ENCODE peak calls at places on chromosomes 12 and 14, in nine cellular contexts. T, N, U, C, Q, F, E, J and D are unnamed samples.

GRCh38 chr14:104685216-104685997 is 4.0 kb upstream of the INF2 start:
- DNase-seq in C (no peak), J (peak), F (peak), U (no peak), N (no peak), Q (no peak), T (no peak), E (no peak), D (no peak)

GRCh38 chr12:76260390-76260748 is 87.8 kb downstream of the BBS10 start:
- DNase-seq in E (no peak), N (peak), J (no peak), Q (no peak), U (no peak), T (no peak), C (no peak), F (no peak), D (no peak)

GRCh38 chr12:50127546-50127945 is 15.5 kb downstream of the COX14 start:
- DNase-seq in F (no peak), E (no peak), Q (no peak), U (no peak), T (no peak), N (no peak), J (no peak), C (no peak), D (no peak)

GRCh38 chr12:1801285-1801975 is 18.9 kb upstream of the LRTM2 start:
- DNase-seq in N (no peak), Q (no peak), J (no peak), U (no peak), E (no peak), T (no peak), F (no peak), C (no peak), D (no peak)

GRCh38 chr12:102465762-102466560 is 14.4 kb downstream of the IGF1 start:
- DNase-seq in T (no peak), C (no peak), Q (no peak), U (no peak), E (no peak), N (no peak), J (no peak), F (no peak), D (no peak)

GRCh38 chr14:104213301-104214034 is 75.1 kb downstream of the KIF26A start:
- DNase-seq in C (no peak), U (no peak), F (no peak), E (no peak), T (no peak), J (no peak), Q (no peak), N (no peak), D (no peak)

GRCh38 chr12:20367731-20368652 is at the start of gene PDE3A:
- DNase-seq in N (peak), T (peak), E (no peak), F (no peak), C (no peak), Q (no peak), J (no peak), U (peak), D (peak)

GRCh38 chr14:71013551-71014192 is 106.4 kb downstream of the PCNX1 start:
- DNase-seq in C (no peak), U (no peak), J (no peak), F (no peak), E (no peak), Q (no peak), T (no peak), N (peak), D (no peak)